ENCODE peak calls at places on chromosomes 13 and 19, in ten cellular contexts. One of them, this sample, is unnamed.

GRCh38 chr19:38674388-38675133 is 27.1 kb downstream of the ACTN4 start:
- DNase-seq in H7: no peak
- DNase-seq in stimulated activated CD8-positive, alpha-beta memory T cell treated with anti-CD3 and anti-CD28 coated beads, Interleukin-15, amount 100 ng/mL, for 1 hour: no peak
- DNase-seq in NCI-H774: no peak
- DNase-seq in H54: no peak
- DNase-seq in NCI-H2081: no peak
- DNase-seq in GM12892: no peak
- DNase-seq in activated CD4-positive, alpha-beta T cell treated with anti-CD3 and anti-CD28 coated beads, Interleukin-2, amount 50 U/mL, for 4 hours: no peak
- DNase-seq in HTR-8/SVneo: no peak
- DNase-seq in activated T-cell treated with anti-CD3 and anti-CD28 coated beads, Interleukin-2, amount 50 U/mL, for 4 hours: no peak
- DNase-seq in this sample: no peak

GRCh38 chr13:60584976-60585375 is 188.0 kb downstream of the TDRD3 start:
- DNase-seq in activated CD4-positive, alpha-beta T cell treated with anti-CD3 and anti-CD28 coated beads, Interleukin-2, amount 50 U/mL, for 4 hours: no peak
- DNase-seq in H7: peak
- DNase-seq in HTR-8/SVneo: no peak
- DNase-seq in GM12892: no peak
- DNase-seq in activated T-cell treated with anti-CD3 and anti-CD28 coated beads, Interleukin-2, amount 50 U/mL, for 4 hours: no peak
- DNase-seq in stimulated activated CD8-positive, alpha-beta memory T cell treated with anti-CD3 and anti-CD28 coated beads, Interleukin-15, amount 100 ng/mL, for 1 hour: no peak
- DNase-seq in H54: no peak
- DNase-seq in NCI-H774: no peak
- DNase-seq in NCI-H2081: no peak
- DNase-seq in this sample: peak

GRCh38 chr13:98192008-98192407 is 14.9 kb upstream of the RNF113B start:
- DNase-seq in NCI-H2081: no peak
- DNase-seq in activated CD4-positive, alpha-beta T cell treated with anti-CD3 and anti-CD28 coated beads, Interleukin-2, amount 50 U/mL, for 4 hours: no peak
- DNase-seq in H7: no peak
- DNase-seq in GM12892: no peak
- DNase-seq in H54: no peak
- DNase-seq in NCI-H774: no peak
- DNase-seq in HTR-8/SVneo: no peak
- DNase-seq in activated T-cell treated with anti-CD3 and anti-CD28 coated beads, Interleukin-2, amount 50 U/mL, for 4 hours: no peak
- DNase-seq in stimulated activated CD8-positive, alpha-beta memory T cell treated with anti-CD3 and anti-CD28 coated beads, Interleukin-15, amount 100 ng/mL, for 1 hour: no peak
- DNase-seq in this sample: no peak

GRCh38 chr19:8143041-8143440 is 6.4 kb downstream of the FBN3 start:
- DNase-seq in NCI-H774: no peak
- DNase-seq in activated CD4-positive, alpha-beta T cell treated with anti-CD3 and anti-CD28 coated beads, Interleukin-2, amount 50 U/mL, for 4 hours: no peak
- DNase-seq in H54: no peak
- DNase-seq in H7: peak
- DNase-seq in HTR-8/SVneo: no peak
- DNase-seq in stimulated activated CD8-positive, alpha-beta memory T cell treated with anti-CD3 and anti-CD28 coated beads, Interleukin-15, amount 100 ng/mL, for 1 hour: no peak
- DNase-seq in NCI-H2081: no peak
- DNase-seq in GM12892: no peak
- DNase-seq in activated T-cell treated with anti-CD3 and anti-CD28 coated beads, Interleukin-2, amount 50 U/mL, for 4 hours: no peak
- DNase-seq in this sample: no peak

GRCh38 chr13:25192489-25192888 is 20.4 kb upstream of the AMER2 start:
- DNase-seq in activated T-cell treated with anti-CD3 and anti-CD28 coated beads, Interleukin-2, amount 50 U/mL, for 4 hours: no peak
- DNase-seq in HTR-8/SVneo: no peak
- DNase-seq in H54: no peak
- DNase-seq in GM12892: no peak
- DNase-seq in NCI-H774: no peak
- DNase-seq in NCI-H2081: no peak
- DNase-seq in stimulated activated CD8-positive, alpha-beta memory T cell treated with anti-CD3 and anti-CD28 coated beads, Interleukin-15, amount 100 ng/mL, for 1 hour: no peak
- DNase-seq in activated CD4-positive, alpha-beta T cell treated with anti-CD3 and anti-CD28 coated beads, Interleukin-2, amount 50 U/mL, for 4 hours: no peak
- DNase-seq in H7: no peak
- DNase-seq in this sample: no peak

GRCh38 chr13:93715866-93716265 is 489.3 kb downstream of the GPC6 start:
- DNase-seq in stimulated activated CD8-positive, alpha-beta memory T cell treated with anti-CD3 and anti-CD28 coated beads, Interleukin-15, amount 100 ng/mL, for 1 hour: no peak
- DNase-seq in activated T-cell treated with anti-CD3 and anti-CD28 coated beads, Interleukin-2, amount 50 U/mL, for 4 hours: no peak
- DNase-seq in H7: no peak
- DNase-seq in NCI-H2081: no peak
- DNase-seq in HTR-8/SVneo: no peak
- DNase-seq in GM12892: no peak
- DNase-seq in activated CD4-positive, alpha-beta T cell treated with anti-CD3 and anti-CD28 coated beads, Interleukin-2, amount 50 U/mL, for 4 hours: no peak
- DNase-seq in NCI-H774: no peak
- DNase-seq in H54: no peak
- DNase-seq in this sample: no peak

GRCh38 chr13:46367622-46368327 is 19.3 kb downstream of the RUBCNL start:
- DNase-seq in NCI-H774: no peak
- DNase-seq in GM12892: no peak
- DNase-seq in activated T-cell treated with anti-CD3 and anti-CD28 coated beads, Interleukin-2, amount 50 U/mL, for 4 hours: no peak
- DNase-seq in H7: no peak
- DNase-seq in HTR-8/SVneo: no peak
- DNase-seq in NCI-H2081: no peak
- DNase-seq in H54: no peak
- DNase-seq in stimulated activated CD8-positive, alpha-beta memory T cell treated with anti-CD3 and anti-CD28 coated beads, Interleukin-15, amount 100 ng/mL, for 1 hour: no peak
- DNase-seq in activated CD4-positive, alpha-beta T cell treated with anti-CD3 and anti-CD28 coated beads, Interleukin-2, amount 50 U/mL, for 4 hours: no peak
- DNase-seq in this sample: no peak

GRCh38 chr13:56424246-56424645 is 716.5 kb upstream of the PRR20A start:
- DNase-seq in HTR-8/SVneo: no peak
- DNase-seq in GM12892: no peak
- DNase-seq in activated T-cell treated with anti-CD3 and anti-CD28 coated beads, Interleukin-2, amount 50 U/mL, for 4 hours: no peak
- DNase-seq in H7: no peak
- DNase-seq in NCI-H774: no peak
- DNase-seq in stimulated activated CD8-positive, alpha-beta memory T cell treated with anti-CD3 and anti-CD28 coated beads, Interleukin-15, amount 100 ng/mL, for 1 hour: no peak
- DNase-seq in NCI-H2081: no peak
- DNase-seq in H54: no peak
- DNase-seq in activated CD4-positive, alpha-beta T cell treated with anti-CD3 and anti-CD28 coated beads, Interleukin-2, amount 50 U/mL, for 4 hours: no peak
- DNase-seq in this sample: no peak

GRCh38 chr19:39470724-39471339 is 9.8 kb upstream of the TIMM50 start:
- DNase-seq in H54: no peak
- DNase-seq in NCI-H2081: no peak
- DNase-seq in activated CD4-positive, alpha-beta T cell treated with anti-CD3 and anti-CD28 coated beads, Interleukin-2, amount 50 U/mL, for 4 hours: no peak
- DNase-seq in activated T-cell treated with anti-CD3 and anti-CD28 coated beads, Interleukin-2, amount 50 U/mL, for 4 hours: no peak
- DNase-seq in H7: no peak
- DNase-seq in NCI-H774: no peak
- DNase-seq in stimulated activated CD8-positive, alpha-beta memory T cell treated with anti-CD3 and anti-CD28 coated beads, Interleukin-15, amount 100 ng/mL, for 1 hour: no peak
- DNase-seq in HTR-8/SVneo: no peak
- DNase-seq in GM12892: no peak
- DNase-seq in this sample: no peak

GRCh38 chr13:113918580-113918979 is 54.7 kb upstream of the GAS6 start:
- DNase-seq in NCI-H2081: no peak
- DNase-seq in stimulated activated CD8-positive, alpha-beta memory T cell treated with anti-CD3 and anti-CD28 coated beads, Interleukin-15, amount 100 ng/mL, for 1 hour: no peak
- DNase-seq in H7: no peak
- DNase-seq in HTR-8/SVneo: no peak
- DNase-seq in H54: no peak
- DNase-seq in activated CD4-positive, alpha-beta T cell treated with anti-CD3 and anti-CD28 coated beads, Interleukin-2, amount 50 U/mL, for 4 hours: no peak
- DNase-seq in NCI-H774: no peak
- DNase-seq in GM12892: no peak
- DNase-seq in activated T-cell treated with anti-CD3 and anti-CD28 coated beads, Interleukin-2, amount 50 U/mL, for 4 hours: no peak
- DNase-seq in this sample: no peak

GRCh38 chr19:18191640-18192062 is 1.4 kb upstream of the MPV17L2 start:
- DNase-seq in activated T-cell treated with anti-CD3 and anti-CD28 coated beads, Interleukin-2, amount 50 U/mL, for 4 hours: no peak
- DNase-seq in H54: no peak
- DNase-seq in GM12892: no peak
- DNase-seq in H7: no peak
- DNase-seq in NCI-H2081: no peak
- DNase-seq in HTR-8/SVneo: no peak
- DNase-seq in NCI-H774: no peak
- DNase-seq in activated CD4-positive, alpha-beta T cell treated with anti-CD3 and anti-CD28 coated beads, Interleukin-2, amount 50 U/mL, for 4 hours: no peak
- DNase-seq in stimulated activated CD8-positive, alpha-beta memory T cell treated with anti-CD3 and anti-CD28 coated beads, Interleukin-15, amount 100 ng/mL, for 1 hour: no peak
- DNase-seq in this sample: no peak

GRCh38 chr19:5621945-5622464 is 571 bp downstream of the SAFB2 start:
- DNase-seq in GM12892: no peak
- DNase-seq in activated CD4-positive, alpha-beta T cell treated with anti-CD3 and anti-CD28 coated beads, Interleukin-2, amount 50 U/mL, for 4 hours: peak
- DNase-seq in activated T-cell treated with anti-CD3 and anti-CD28 coated beads, Interleukin-2, amount 50 U/mL, for 4 hours: peak
- DNase-seq in NCI-H774: no peak
- DNase-seq in stimulated activated CD8-positive, alpha-beta memory T cell treated with anti-CD3 and anti-CD28 coated beads, Interleukin-15, amount 100 ng/mL, for 1 hour: no peak
- DNase-seq in HTR-8/SVneo: no peak
- DNase-seq in NCI-H2081: no peak
- DNase-seq in H7: peak
- DNase-seq in H54: no peak
- DNase-seq in this sample: no peak

GRCh38 chr19:33734913-33735312 is 61.8 kb upstream of the KCTD15 start:
- DNase-seq in GM12892: no peak
- DNase-seq in H54: no peak
- DNase-seq in activated T-cell treated with anti-CD3 and anti-CD28 coated beads, Interleukin-2, amount 50 U/mL, for 4 hours: no peak
- DNase-seq in H7: no peak
- DNase-seq in NCI-H2081: no peak
- DNase-seq in HTR-8/SVneo: no peak
- DNase-seq in activated CD4-positive, alpha-beta T cell treated with anti-CD3 and anti-CD28 coated beads, Interleukin-2, amount 50 U/mL, for 4 hours: no peak
- DNase-seq in stimulated activated CD8-positive, alpha-beta memory T cell treated with anti-CD3 and anti-CD28 coated beads, Interleukin-15, amount 100 ng/mL, for 1 hour: no peak
- DNase-seq in NCI-H774: no peak
- DNase-seq in this sample: no peak

GRCh38 chr13:30689752-30690151 is 45.6 kb upstream of the ALOX5AP start:
- DNase-seq in GM12892: no peak
- DNase-seq in activated CD4-positive, alpha-beta T cell treated with anti-CD3 and anti-CD28 coated beads, Interleukin-2, amount 50 U/mL, for 4 hours: no peak
- DNase-seq in stimulated activated CD8-positive, alpha-beta memory T cell treated with anti-CD3 and anti-CD28 coated beads, Interleukin-15, amount 100 ng/mL, for 1 hour: no peak
- DNase-seq in HTR-8/SVneo: no peak
- DNase-seq in activated T-cell treated with anti-CD3 and anti-CD28 coated beads, Interleukin-2, amount 50 U/mL, for 4 hours: no peak
- DNase-seq in NCI-H2081: no peak
- DNase-seq in NCI-H774: no peak
- DNase-seq in H54: no peak
- DNase-seq in H7: no peak
- DNase-seq in this sample: no peak

GRCh38 chr13:63420685-63421084 is 2005.0 kb upstream of the PCDH20 start:
- DNase-seq in activated CD4-positive, alpha-beta T cell treated with anti-CD3 and anti-CD28 coated beads, Interleukin-2, amount 50 U/mL, for 4 hours: no peak
- DNase-seq in stimulated activated CD8-positive, alpha-beta memory T cell treated with anti-CD3 and anti-CD28 coated beads, Interleukin-15, amount 100 ng/mL, for 1 hour: no peak
- DNase-seq in H54: no peak
- DNase-seq in GM12892: no peak
- DNase-seq in H7: no peak
- DNase-seq in NCI-H774: no peak
- DNase-seq in HTR-8/SVneo: no peak
- DNase-seq in NCI-H2081: no peak
- DNase-seq in activated T-cell treated with anti-CD3 and anti-CD28 coated beads, Interleukin-2, amount 50 U/mL, for 4 hours: no peak
- DNase-seq in this sample: no peak

GRCh38 chr13:104522235-104523072 is 1456.2 kb upstream of the SLC10A2 start:
- DNase-seq in NCI-H2081: no peak
- DNase-seq in activated T-cell treated with anti-CD3 and anti-CD28 coated beads, Interleukin-2, amount 50 U/mL, for 4 hours: no peak
- DNase-seq in activated CD4-positive, alpha-beta T cell treated with anti-CD3 and anti-CD28 coated beads, Interleukin-2, amount 50 U/mL, for 4 hours: no peak
- DNase-seq in H54: no peak
- DNase-seq in NCI-H774: no peak
- DNase-seq in stimulated activated CD8-positive, alpha-beta memory T cell treated with anti-CD3 and anti-CD28 coated beads, Interleukin-15, amount 100 ng/mL, for 1 hour: no peak
- DNase-seq in HTR-8/SVneo: no peak
- DNase-seq in H7: no peak
- DNase-seq in GM12892: no peak
- DNase-seq in this sample: no peak

GRCh38 chr19:32416749-32417469 is 11.3 kb downstream of the DPY19L3 start:
- DNase-seq in NCI-H774: no peak
- DNase-seq in stimulated activated CD8-positive, alpha-beta memory T cell treated with anti-CD3 and anti-CD28 coated beads, Interleukin-15, amount 100 ng/mL, for 1 hour: no peak
- DNase-seq in NCI-H2081: no peak
- DNase-seq in GM12892: no peak
- DNase-seq in H54: no peak
- DNase-seq in activated T-cell treated with anti-CD3 and anti-CD28 coated beads, Interleukin-2, amount 50 U/mL, for 4 hours: no peak
- DNase-seq in HTR-8/SVneo: no peak
- DNase-seq in activated CD4-positive, alpha-beta T cell treated with anti-CD3 and anti-CD28 coated beads, Interleukin-2, amount 50 U/mL, for 4 hours: no peak
- DNase-seq in H7: no peak
- DNase-seq in this sample: no peak

GRCh38 chr19:23774156-23774971 is 15.7 kb upstream of the ZNF681 start:
- DNase-seq in GM12892: no peak
- DNase-seq in stimulated activated CD8-positive, alpha-beta memory T cell treated with anti-CD3 and anti-CD28 coated beads, Interleukin-15, amount 100 ng/mL, for 1 hour: no peak
- DNase-seq in HTR-8/SVneo: no peak
- DNase-seq in activated CD4-positive, alpha-beta T cell treated with anti-CD3 and anti-CD28 coated beads, Interleukin-2, amount 50 U/mL, for 4 hours: no peak
- DNase-seq in activated T-cell treated with anti-CD3 and anti-CD28 coated beads, Interleukin-2, amount 50 U/mL, for 4 hours: no peak
- DNase-seq in NCI-H774: no peak
- DNase-seq in H7: no peak
- DNase-seq in H54: no peak
- DNase-seq in NCI-H2081: no peak
- DNase-seq in this sample: no peak

GRCh38 chr19:47609885-47610545 is 1.1 kb downstream of the BICRA start:
- DNase-seq in HTR-8/SVneo: no peak
- DNase-seq in activated CD4-positive, alpha-beta T cell treated with anti-CD3 and anti-CD28 coated beads, Interleukin-2, amount 50 U/mL, for 4 hours: peak
- DNase-seq in GM12892: no peak
- DNase-seq in activated T-cell treated with anti-CD3 and anti-CD28 coated beads, Interleukin-2, amount 50 U/mL, for 4 hours: peak
- DNase-seq in H54: peak
- DNase-seq in NCI-H774: no peak
- DNase-seq in NCI-H2081: no peak
- DNase-seq in H7: peak
- DNase-seq in stimulated activated CD8-positive, alpha-beta memory T cell treated with anti-CD3 and anti-CD28 coated beads, Interleukin-15, amount 100 ng/mL, for 1 hour: no peak
- DNase-seq in this sample: no peak

GRCh38 chr13:41502021-41502420 is 44.7 kb downstream of the RGCC start:
- DNase-seq in HTR-8/SVneo: no peak
- DNase-seq in stimulated activated CD8-positive, alpha-beta memory T cell treated with anti-CD3 and anti-CD28 coated beads, Interleukin-15, amount 100 ng/mL, for 1 hour: no peak
- DNase-seq in H54: no peak
- DNase-seq in GM12892: no peak
- DNase-seq in NCI-H774: no peak
- DNase-seq in H7: no peak
- DNase-seq in activated CD4-positive, alpha-beta T cell treated with anti-CD3 and anti-CD28 coated beads, Interleukin-2, amount 50 U/mL, for 4 hours: no peak
- DNase-seq in NCI-H2081: no peak
- DNase-seq in activated T-cell treated with anti-CD3 and anti-CD28 coated beads, Interleukin-2, amount 50 U/mL, for 4 hours: no peak
- DNase-seq in this sample: no peak

GRCh38 chr19:28169168-28169862 is 1043.6 kb downstream of the UQCRFS1 start:
- DNase-seq in GM12892: no peak
- DNase-seq in activated CD4-positive, alpha-beta T cell treated with anti-CD3 and anti-CD28 coated beads, Interleukin-2, amount 50 U/mL, for 4 hours: no peak
- DNase-seq in activated T-cell treated with anti-CD3 and anti-CD28 coated beads, Interleukin-2, amount 50 U/mL, for 4 hours: no peak
- DNase-seq in NCI-H2081: no peak
- DNase-seq in NCI-H774: no peak
- DNase-seq in HTR-8/SVneo: no peak
- DNase-seq in H54: no peak
- DNase-seq in stimulated activated CD8-positive, alpha-beta memory T cell treated with anti-CD3 and anti-CD28 coated beads, Interleukin-15, amount 100 ng/mL, for 1 hour: no peak
- DNase-seq in H7: peak
- DNase-seq in this sample: no peak

GRCh38 chr19:4061178-4061682 is 5.5 kb downstream of the ZBTB7A start:
- DNase-seq in HTR-8/SVneo: no peak
- DNase-seq in NCI-H2081: no peak
- DNase-seq in stimulated activated CD8-positive, alpha-beta memory T cell treated with anti-CD3 and anti-CD28 coated beads, Interleukin-15, amount 100 ng/mL, for 1 hour: no peak
- DNase-seq in NCI-H774: peak
- DNase-seq in H7: peak
- DNase-seq in GM12892: no peak
- DNase-seq in H54: peak
- DNase-seq in activated T-cell treated with anti-CD3 and anti-CD28 coated beads, Interleukin-2, amount 50 U/mL, for 4 hours: no peak
- DNase-seq in activated CD4-positive, alpha-beta T cell treated with anti-CD3 and anti-CD28 coated beads, Interleukin-2, amount 50 U/mL, for 4 hours: no peak
- DNase-seq in this sample: peak

GRCh38 chr13:75480691-75481175 is 1.2 kb downstream of the TBC1D4 start:
- DNase-seq in GM12892: no peak
- DNase-seq in NCI-H2081: peak
- DNase-seq in stimulated activated CD8-positive, alpha-beta memory T cell treated with anti-CD3 and anti-CD28 coated beads, Interleukin-15, amount 100 ng/mL, for 1 hour: no peak
- DNase-seq in activated T-cell treated with anti-CD3 and anti-CD28 coated beads, Interleukin-2, amount 50 U/mL, for 4 hours: peak
- DNase-seq in H7: peak
- DNase-seq in HTR-8/SVneo: no peak
- DNase-seq in activated CD4-positive, alpha-beta T cell treated with anti-CD3 and anti-CD28 coated beads, Interleukin-2, amount 50 U/mL, for 4 hours: no peak
- DNase-seq in H54: no peak
- DNase-seq in NCI-H774: peak
- DNase-seq in this sample: no peak

GRCh38 chr19:13119654-13120053 is 1.6 kb downstream of the NACC1 start:
- DNase-seq in H54: no peak
- DNase-seq in H7: no peak
- DNase-seq in GM12892: no peak
- DNase-seq in stimulated activated CD8-positive, alpha-beta memory T cell treated with anti-CD3 and anti-CD28 coated beads, Interleukin-15, amount 100 ng/mL, for 1 hour: no peak
- DNase-seq in NCI-H2081: no peak
- DNase-seq in HTR-8/SVneo: no peak
- DNase-seq in activated CD4-positive, alpha-beta T cell treated with anti-CD3 and anti-CD28 coated beads, Interleukin-2, amount 50 U/mL, for 4 hours: no peak
- DNase-seq in NCI-H774: no peak
- DNase-seq in activated T-cell treated with anti-CD3 and anti-CD28 coated beads, Interleukin-2, amount 50 U/mL, for 4 hours: no peak
- DNase-seq in this sample: no peak